ENCODE peak calls at places on chromosomes 7 and 10, in four cellular contexts. H is A549, L is K562, E is GM12878. V is an unnamed sample.

GRCh38 chr7:47254081-47255006 is 327.6 kb downstream of the TNS3 start:
- DNase-seq in H (peak), L (peak), E (no peak), V (peak)

GRCh38 chr10:58064714-58065528 is 202.8 kb downstream of the IPMK start:
- DNase-seq in E (no peak), L (peak), H (peak), V (peak)

GRCh38 chr10:79266543-79267312 is 80.5 kb upstream of the PPIF start:
- DNase-seq in E (peak), H (no peak), L (no peak), V (peak)

GRCh38 chr10:79608505-79609375 is 2.0 kb upstream of the SFTPA1 start:
- DNase-seq in H (peak), E (no peak), L (peak), V (peak)

GRCh38 chr10:113454341-113455061 is 98.4 kb upstream of the HABP2 start:
- DNase-seq in E (no peak), L (peak), H (peak), V (peak)

GRCh38 chr10:79221110-79222051 is 125.9 kb upstream of the PPIF start:
- DNase-seq in H (no peak), L (no peak), E (no peak), V (peak)

GRCh38 chr7:85030893-85031292 is 156.0 kb downstream of the SEMA3D start:
- DNase-seq in L (peak), E (no peak), H (peak), V (peak)

GRCh38 chr10:96789571-96790108 is 42.5 kb upstream of the LCOR start:
- DNase-seq in E (peak), L (peak), H (no peak), V (no peak)

GRCh38 chr10:132634947-132635271 is 97.3 kb downstream of the INPP5A start:
- DNase-seq in E (no peak), H (no peak), L (no peak), V (no peak)

GRCh38 chr7:27123477-27124053 is 7.0 kb downstream of the HOXA4 start:
- DNase-seq in L (no peak), H (no peak), E (no peak), V (no peak)

GRCh38 chr10:95333997-95334792 is 43.4 kb upstream of the PDLIM1 start:
- DNase-seq in H (peak), E (no peak), L (no peak), V (peak)

GRCh38 chr10:49564461-49565009 is 25.6 kb upstream of the ERCC6 start:
- DNase-seq in H (no peak), L (no peak), E (no peak), V (peak)

GRCh38 chr7:124276005-124276606 is 243.2 kb upstream of the TMEM229A start:
- DNase-seq in H (peak), E (no peak), L (peak), V (peak)

GRCh38 chr7:1975179-1975578 is 257.6 kb downstream of the MAD1L1 start:
- DNase-seq in E (no peak), L (no peak), H (no peak), V (no peak)

GRCh38 chr7:66886152-66886551 is 34.9 kb upstream of the TMEM248 start:
- DNase-seq in E (peak), L (no peak), H (no peak), V (no peak)

GRCh38 chr7:77791336-77791735 is 6.9 kb downstream of the TMEM60 start:
- DNase-seq in E (no peak), L (no peak), H (no peak), V (no peak)

GRCh38 chr7:27168265-27168947 is 3.1 kb upstream of the HOXA9 start:
- DNase-seq in E (no peak), H (no peak), L (no peak), V (no peak)

GRCh38 chr7:151429555-151430331 is 10.2 kb downstream of the CRYGN start:
- DNase-seq in E (peak), L (no peak), H (peak), V (peak)

GRCh38 chr7:70556761-70557160 is 575.2 kb upstream of the GALNT17 start:
- DNase-seq in L (no peak), E (no peak), H (no peak), V (no peak)

GRCh38 chr7:70559815-70560214 is 572.1 kb upstream of the GALNT17 start:
- DNase-seq in E (no peak), H (no peak), L (no peak), V (no peak)

GRCh38 chr7:70554646-70555045 is 577.3 kb upstream of the GALNT17 start:
- DNase-seq in E (no peak), L (no peak), H (no peak), V (no peak)

GRCh38 chr7:70553364-70553763 is 578.6 kb upstream of the GALNT17 start:
- DNase-seq in L (no peak), E (no peak), H (no peak), V (no peak)

DNA sequence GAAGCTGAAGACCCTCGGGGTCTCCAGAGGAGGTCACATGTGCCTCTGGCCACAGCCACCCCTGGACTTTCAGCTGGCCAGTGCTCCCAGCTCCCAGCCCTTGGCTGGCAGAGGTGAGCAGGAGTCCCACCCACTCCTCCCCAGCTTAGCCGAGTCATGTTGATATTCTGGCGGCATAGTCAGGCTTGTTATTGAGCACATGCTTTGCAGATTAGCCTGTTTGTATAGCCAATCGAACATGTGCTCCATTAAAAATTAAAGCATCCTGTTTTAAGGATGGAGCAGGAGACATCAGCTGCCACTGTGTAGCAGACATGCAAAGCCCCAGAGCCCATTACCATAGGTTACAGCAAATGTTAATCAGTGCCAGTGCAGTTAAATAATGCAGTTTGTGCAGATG is 574.7 kb upstream of the GALNT17 start:
- DNase-seq in H (no peak), E (no peak), L (no peak), V (no peak)
- TF ChIP-seq ELK1 in H (no peak), E (no peak), L (no peak), V (no peak)

DNA sequence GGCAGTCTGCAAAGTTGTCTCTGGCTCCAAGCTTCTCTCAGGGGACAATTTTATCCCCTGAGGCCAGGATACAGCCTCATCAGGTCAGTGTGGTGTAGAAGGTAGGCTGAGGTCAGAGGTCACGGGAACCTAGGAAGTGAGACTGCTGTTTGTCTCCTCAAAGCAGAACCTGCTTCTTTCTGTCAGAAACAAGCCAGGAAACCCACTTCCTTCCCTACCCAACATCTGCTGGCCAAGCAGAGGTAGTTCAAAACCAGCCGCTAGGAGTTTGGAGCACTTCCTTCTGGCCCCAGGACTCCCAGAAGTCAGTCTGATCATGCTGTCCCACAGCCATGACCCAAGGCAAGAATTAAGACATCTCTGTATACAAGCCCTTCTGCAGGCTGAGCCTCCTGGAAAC is 12.2 kb downstream of the CLRN3 start:
- DNase-seq in E (no peak), L (no peak), H (no peak), V (no peak)
- TF ChIP-seq ELK1 in E (no peak), L (no peak), H (no peak), V (no peak)

GRCh38 chr10:20892011-20892585 is 5.0 kb downstream of the NEBL start:
- DNase-seq in E (no peak), H (no peak), L (no peak), V (no peak)
- TF ChIP-seq ELK1 in E (no peak), H (no peak), L (no peak), V (no peak)

GRCh38 chr10:69411476-69411875 is 5.2 kb downstream of the TACR2 start:
- DNase-seq in L (no peak), H (no peak), E (no peak), V (no peak)

GRCh38 chr10:69409176-69409495 is 7.6 kb downstream of the TACR2 start:
- DNase-seq in E (no peak), L (no peak), H (no peak), V (no peak)

GRCh38 chr10:69410487-69410886 is 6.2 kb downstream of the TACR2 start:
- DNase-seq in L (no peak), E (no peak), H (no peak), V (no peak)

GRCh38 chr10:69408318-69409175 is 8.2 kb downstream of the TACR2 start:
- DNase-seq in E (peak), L (peak), H (peak), V (peak)

DNA sequence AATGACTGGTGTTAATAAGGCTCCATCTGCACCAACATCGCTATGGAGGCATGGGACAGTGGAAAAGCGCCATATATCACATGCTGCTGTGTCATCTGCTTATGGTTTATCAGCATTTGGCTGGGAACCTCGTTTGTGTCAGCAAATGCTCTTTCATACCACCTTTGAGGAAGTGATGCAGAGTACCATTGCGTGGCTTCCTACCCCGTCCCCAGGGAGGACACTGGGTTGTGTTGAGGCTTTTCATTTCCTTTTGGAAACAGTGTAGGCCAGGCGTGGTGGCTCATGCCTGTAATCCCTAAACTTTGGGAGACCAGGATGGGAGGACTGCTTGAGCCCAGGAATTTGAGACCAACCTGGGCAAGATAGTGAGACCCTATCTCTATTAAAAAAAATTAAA is 6.8 kb downstream of the TACR2 start:
- DNase-seq in H (no peak), E (peak), L (peak), V (no peak)
- TF ChIP-seq ELK1 in H (no peak), E (no peak), L (no peak), V (no peak)

DNA sequence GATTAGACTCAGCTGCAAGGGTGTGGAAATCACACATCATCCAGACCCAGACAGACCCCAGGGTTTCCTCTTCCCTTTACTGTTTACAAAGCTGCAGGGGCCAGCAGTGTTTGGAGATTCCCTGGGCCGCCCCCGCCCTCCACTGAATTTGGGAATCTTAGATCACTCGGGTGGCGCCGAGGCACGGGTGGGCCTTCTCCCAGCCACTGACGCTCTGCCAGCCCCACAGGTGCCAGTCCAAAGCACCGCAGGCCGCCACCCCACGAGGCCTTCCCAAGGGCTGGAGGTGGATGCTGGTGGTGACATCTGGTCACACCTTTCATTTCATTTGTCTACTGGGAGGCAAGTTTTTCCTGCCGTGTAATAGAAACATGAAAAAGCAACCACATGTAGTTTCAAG is 439.4 kb upstream of the FOXK1 start:
- DNase-seq in H (no peak), L (no peak), E (no peak), V (no peak)
- TF ChIP-seq ELK1 in H (no peak), L (no peak), E (no peak), V (no peak)

DNA sequence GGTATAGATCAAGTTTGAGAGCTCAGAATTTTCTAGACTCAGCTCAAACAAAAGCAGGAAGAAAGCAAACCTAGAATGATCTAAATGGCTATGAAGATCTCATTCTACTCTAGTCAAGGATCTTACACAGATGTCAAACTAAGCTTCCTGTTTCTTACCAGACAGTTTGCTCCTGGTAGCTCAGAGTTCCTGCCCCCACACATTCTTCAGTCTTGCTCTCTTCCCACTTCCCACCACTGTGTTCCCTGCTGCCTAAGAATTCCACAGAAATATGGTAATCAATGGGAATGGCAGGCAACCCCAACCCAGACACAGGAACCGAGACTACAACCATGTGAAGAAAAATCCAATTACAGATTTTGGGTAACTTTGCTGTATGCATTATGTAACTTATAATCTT is 133.4 kb upstream of the PTN start:
- DNase-seq in L (no peak), H (no peak), E (no peak), V (peak)
- TF ChIP-seq ELK1 in L (no peak), H (no peak), E (no peak), V (no peak)

DNA sequence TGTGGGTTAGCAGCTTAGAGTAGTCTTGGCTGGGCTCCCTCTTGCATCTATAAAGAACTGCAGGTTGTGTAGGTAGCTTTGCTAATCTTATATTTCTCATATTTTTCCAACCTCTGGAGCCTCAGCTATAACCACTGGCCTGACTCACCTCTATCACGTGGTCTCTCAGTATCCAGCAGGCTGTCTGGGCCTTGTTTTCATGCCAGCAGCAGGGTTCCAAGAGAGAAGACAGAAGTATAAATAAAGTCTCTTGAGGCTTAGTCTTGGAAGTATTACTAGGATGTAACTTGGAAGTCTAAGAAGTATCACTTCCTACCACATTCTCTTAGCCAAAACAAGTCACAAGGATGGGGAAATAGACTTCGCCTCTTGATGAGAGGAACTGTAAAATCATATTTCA is 73.3 kb downstream of the WIPF3 start:
- DNase-seq in H (no peak), L (no peak), E (no peak), V (peak)
- TF ChIP-seq ELK1 in H (no peak), L (no peak), E (no peak), V (no peak)

GRCh38 chr10:31381766-31382316 is 62.8 kb downstream of the ZEB1 start:
- DNase-seq in H (no peak), L (no peak), E (peak), V (peak)
- TF ChIP-seq ELK1 in H (no peak), L (no peak), E (no peak), V (no peak)

GRCh38 chr7:128352138-128352537 is 8.4 kb upstream of the RBM28 start:
- DNase-seq in L (no peak), H (no peak), E (no peak), V (peak)
- TF ChIP-seq ELK1 in L (no peak), H (no peak), E (no peak), V (no peak)